ENCODE peak calls at places on chromosomes 6 and 20, in four cellular contexts. Y is HCT116, F is GM12878, G is K562. K is an unnamed sample. For H3K4me1, the result is how much of the 10 kb centered on the place peaks cover.

GRCh38 chr6:144335914-144336313 is 50.8 kb downstream of the UTRN start:
- DNase-seq in Y (peak), F (no peak), G (no peak), K (no peak)

GRCh38 chr20:38932457-38933120 is 6.4 kb downstream of the FAM83D start:
- DNase-seq in Y (no peak), F (no peak), G (no peak), K (no peak)

GRCh38 chr20:18273738-18274137 is 14.6 kb upstream of the ZNF133 start:
- DNase-seq in Y (no peak), F (no peak), G (no peak), K (no peak)

GRCh38 chr20:25274481-25274880 is 26.6 kb downstream of the PYGB start:
- DNase-seq in Y (no peak), F (no peak), G (no peak), K (no peak)

GRCh38 chr6:92114797-92115196 is 1304.6 kb downstream of the EPHA7 start:
- DNase-seq in Y (no peak), F (no peak), G (no peak), K (no peak)

GRCh38 chr6:80967618-80968017 is 784.9 kb downstream of the TENT5A start:
- DNase-seq in Y (no peak), F (no peak), G (no peak), K (peak)

GRCh38 chr6:97963148-97963680 is 680.2 kb upstream of the MMS22L start:
- DNase-seq in Y (no peak), F (no peak), G (no peak), K (no peak)

GRCh38 chr20:23399568-23400241 is 21.6 kb downstream of the NAPB start:
- DNase-seq in Y (no peak), F (no peak), G (peak), K (no peak)

GRCh38 chr6:148370171-148370570 is 27.5 kb downstream of the SASH1 start:
- DNase-seq in Y (no peak), F (no peak), G (no peak), K (no peak)

GRCh38 chr6:134394905-134395304 is 77.0 kb upstream of the SGK1 start:
- DNase-seq in Y (no peak), F (no peak), G (no peak), K (no peak)

GRCh38 chr6:89459501-89459900 is 26.5 kb downstream of the ANKRD6 start:
- DNase-seq in Y (no peak), F (no peak), G (no peak), K (no peak)

GRCh38 chr6:169310983-169311382 is 57.3 kb upstream of the THBS2 start:
- DNase-seq in Y (no peak), F (no peak), G (no peak), K (no peak)

GRCh38 chr6:113855500-113856010 is 1.6 kb upstream of the MARCKS start:
- DNase-seq in Y (no peak), F (no peak), G (no peak), K (no peak)

GRCh38 chr6:163790296-163790840 is 375.9 kb downstream of the QKI start:
- DNase-seq in Y (no peak), F (no peak), G (no peak), K (no peak)

GRCh38 chr6:18269253-18269652 is 4.9 kb upstream of the DEK start:
- DNase-seq in Y (no peak), F (no peak), G (peak), K (no peak)

GRCh38 chr6:34958748-34959147 is 69.7 kb downstream of the ANKS1A start:
- DNase-seq in Y (no peak), F (no peak), G (no peak), K (no peak)
- H3K4me1 ChIP-seq in Y (under half), F (under half), G (under half), K (under half)

GRCh38 chr6:111767752-111768430 is 105.4 kb downstream of the FYN start:
- DNase-seq in Y (no peak), F (no peak), G (no peak), K (no peak)
- TF ChIP-seq YY1 in Y (no peak), F (no peak), G (no peak), K (no peak)

GRCh38 chr6:37493047-37493995 is 6.4 kb downstream of the CCDC167 start:
- DNase-seq in Y (no peak), F (no peak), G (no peak), K (no peak)
- TF ChIP-seq ZNF274 in Y (no peak), F (no peak), G (no peak), K (no peak)

GRCh38 chr20:59037386-59037785 is 5.2 kb downstream of the PRELID3B start:
- DNase-seq in Y (no peak), F (no peak), G (no peak), K (no peak)
- H3K4me1 ChIP-seq in Y (under half), F (under half), G (under half), K (under half)

GRCh38 chr6:13987400-13987865 is 62.7 kb downstream of the RNF182 start:
- DNase-seq in Y (no peak), F (no peak), G (peak), K (no peak)
- TF ChIP-seq YY1 in Y (no peak), F (no peak), G (no peak), K (no peak)

GRCh38 chr6:122476131-122476530 is 4.5 kb upstream of the SERINC1 start:
- DNase-seq in Y (no peak), F (no peak), G (peak), K (no peak)
- TF ChIP-seq ZNF274 in Y (no peak), F (no peak), G (no peak), K (no peak)

GRCh38 chr6:106116125-106116524 is 30.0 kb downstream of the PRDM1 start:
- DNase-seq in Y (no peak), F (no peak), G (no peak), K (no peak)
- H3K4me1 ChIP-seq in Y (under half), F (under half), G (under half), K (under half)